ENCODE peak calls at places on chromosomes 7 and 10, in seven cellular contexts. E is uterus; F is AG08395; P is GM04503; R is HFFc6; S is CD8-positive, alpha-beta T cell; I is stromal cell of bone marrow. X is an unnamed sample.

GRCh38 chr7:139739863-139740597 is 37.8 kb downstream of the HIPK2 start:
- DNase-seq in E (no peak), F (no peak), P (no peak), R (no peak), S (no peak), I (no peak), X (no peak)

GRCh38 chr10:75546004-75546403 is 114.6 kb downstream of the LRMDA start:
- DNase-seq in E (no peak), F (no peak), P (no peak), R (no peak), S (no peak), I (no peak), X (no peak)

GRCh38 chr7:29921404-29922010 is 68.1 kb downstream of the SCRN1 start:
- DNase-seq in E (no peak), F (peak; percentile 70), P (no peak), R (peak; percentile 54), S (peak; percentile 43), I (peak; percentile 24), X (peak; percentile 54)

GRCh38 chr7:140841316-140841715 is 83.4 kb downstream of the BRAF start:
- DNase-seq in E (no peak), F (no peak), P (no peak), R (no peak), S (no peak), I (no peak), X (peak; percentile 28)

GRCh38 chr10:127993281-127993680 is 86.4 kb downstream of the PTPRE start:
- DNase-seq in E (no peak), F (no peak), P (no peak), R (no peak), S (no peak), I (no peak), X (no peak)

GRCh38 chr10:82496114-82496513 is 621.1 kb downstream of the NRG3 start:
- DNase-seq in E (no peak), F (no peak), P (no peak), R (no peak), S (no peak), I (no peak), X (no peak)

GRCh38 chr7:55964261-55964801 is at the start of gene NIPSNAP2:
- DNase-seq in E (peak; percentile 63), F (peak; percentile 82), P (no peak), R (peak; percentile 13), S (peak; percentile 66), I (peak; percentile 16), X (peak; percentile 60)

GRCh38 chr7:151732292-151732691 is 144.6 kb downstream of the PRKAG2 start:
- DNase-seq in E (no peak), F (no peak), P (no peak), R (no peak), S (no peak), I (no peak), X (no peak)

GRCh38 chr10:110746254-110746826 is 102.2 kb downstream of the RBM20 start:
- DNase-seq in E (peak; percentile 67), F (peak; percentile 78), P (peak; percentile 17), R (peak; percentile 61), S (peak; percentile 53), I (peak; percentile 53), X (peak; percentile 10)

GRCh38 chr7:26993816-26994810 is 101.7 kb downstream of the HOXA1 start:
- DNase-seq in E (no peak), F (peak; percentile 35), P (peak; percentile 1), R (no peak), S (no peak), I (peak; percentile 67), X (no peak)

GRCh38 chr7:139242741-139243281 is 11.8 kb downstream of the UBN2 start:
- DNase-seq in E (no peak), F (peak; percentile 30), P (no peak), R (peak; percentile 53), S (no peak), I (no peak), X (no peak)

GRCh38 chr7:120280743-120281142 is 7.8 kb downstream of the KCND2 start:
- DNase-seq in E (no peak), F (no peak), P (no peak), R (no peak), S (no peak), I (no peak), X (no peak)

GRCh38 chr10:69880301-69881081 is 78.8 kb downstream of the COL13A1 start:
- DNase-seq in E (no peak), F (no peak), P (no peak), R (no peak), S (no peak), I (no peak), X (no peak)

GRCh38 chr7:17144313-17144712 is 154.1 kb upstream of the AHR start:
- DNase-seq in E (no peak), F (peak; percentile 70), P (no peak), R (peak; percentile 77), S (peak; percentile 25), I (no peak), X (no peak)

GRCh38 chr7:102260856-102261255 is 25.8 kb upstream of the SH2B2 start:
- DNase-seq in E (peak; percentile 34), F (peak; percentile 76), P (peak; percentile 17), R (peak; percentile 41), S (no peak), I (peak; percentile 6), X (no peak)

GRCh38 chr10:112956631-112957350 is 6.7 kb downstream of the TCF7L2 start:
- DNase-seq in E (no peak), F (no peak), P (no peak), R (peak; percentile 23), S (no peak), I (no peak), X (no peak)

GRCh38 chr10:19906108-19906791 is 90.0 kb downstream of the PLXDC2 start:
- DNase-seq in E (no peak), F (no peak), P (no peak), R (no peak), S (no peak), I (no peak), X (no peak)

GRCh38 chr7:128041203-128041602 is 10.0 kb upstream of the LRRC4 start:
- DNase-seq in E (no peak), F (peak; percentile 16), P (no peak), R (peak; percentile 69), S (no peak), I (no peak), X (no peak)

GRCh38 chr10:124321433-124322072 is 97.2 kb downstream of the OAT start:
- DNase-seq in E (no peak), F (no peak), P (no peak), R (no peak), S (no peak), I (no peak), X (no peak)

GRCh38 chr7:19663816-19664531 is 44.9 kb downstream of the POLR1F start:
- DNase-seq in E (no peak), F (no peak), P (no peak), R (no peak), S (no peak), I (no peak), X (no peak)

GRCh38 chr10:15237351-15237750 is 68.9 kb upstream of the NMT2 start:
- DNase-seq in E (no peak), F (peak; percentile 77), P (peak; percentile 60), R (peak; percentile 14), S (no peak), I (peak; percentile 74), X (no peak)

GRCh38 chr10:102184606-102185005 is 32.4 kb downstream of the NOLC1 start:
- DNase-seq in E (no peak), F (no peak), P (no peak), R (no peak), S (no peak), I (no peak), X (no peak)

GRCh38 chr10:45495438-45496152 is 121.6 kb downstream of the ALOX5 start:
- DNase-seq in E (no peak), F (no peak), P (no peak), R (peak; percentile 18), S (no peak), I (peak; percentile 9), X (no peak)

GRCh38 chr7:154927624-154928125 is 75.2 kb downstream of the PAXIP1 start:
- DNase-seq in E (peak; percentile 69), F (peak; percentile 73), P (peak; percentile 31), R (peak; percentile 76), S (peak; percentile 74), I (peak; percentile 74), X (peak; percentile 58)

GRCh38 chr7:33590902-33591301 is 314.4 kb upstream of the BMPER start:
- DNase-seq in E (no peak), F (no peak), P (no peak), R (peak; percentile 30), S (no peak), I (no peak), X (no peak)

GRCh38 chr10:85641479-85641967 is 725.1 kb downstream of the GRID1 start:
- DNase-seq in E (no peak), F (no peak), P (no peak), R (no peak), S (no peak), I (no peak), X (no peak)

GRCh38 chr7:20503278-20503677 is 112.2 kb upstream of the ABCB5 start:
- DNase-seq in E (no peak), F (no peak), P (no peak), R (no peak), S (no peak), I (no peak), X (no peak)

GRCh38 chr7:152025077-152025936 is at the start of gene GALNT11:
- DNase-seq in E (peak; percentile 87), F (peak; percentile 97), P (no peak), R (peak; percentile 68), S (peak; percentile 92), I (peak; percentile 72), X (peak; percentile 90)

GRCh38 chr10:118904284-118904683 is 125.2 kb upstream of the NANOS1 start:
- DNase-seq in E (peak; percentile 24), F (no peak), P (no peak), R (no peak), S (no peak), I (no peak), X (no peak)

GRCh38 chr10:114343623-114344306 is 60.5 kb downstream of the AFAP1L2 start:
- DNase-seq in E (no peak), F (no peak), P (no peak), R (no peak), S (no peak), I (no peak), X (no peak)

GRCh38 chr7:137342340-137342739 is 1.2 kb downstream of the PTN start:
- DNase-seq in E (no peak), F (no peak), P (no peak), R (no peak), S (no peak), I (no peak), X (no peak)